ENCODE peak calls at places on chromosomes 2 and 18, in four cellular contexts. G is HepG2, I is GM12878, R is H1. O is an unnamed sample.
A peak's percentile ranks its signal among the peaks of the same experiment; 100 is the strongest.

GRCh38 chr2:102119255-102119654 is 23.3 kb upstream of the IL1R1 start:
- DNase-seq in G (no peak), I (no peak), R (no peak), O (no peak)

GRCh38 chr18:74963820-74964446 is 245.0 kb downstream of the PTGR3 start:
- DNase-seq in G (peak; percentile 48), I (no peak), R (no peak), O (peak; percentile 36)

GRCh38 chr2:129502781-129503180 is 476.7 kb upstream of the RAB6C start:
- DNase-seq in G (no peak), I (no peak), R (no peak), O (no peak)

GRCh38 chr18:52716926-52717325 is 376.9 kb downstream of the DCC start:
- DNase-seq in G (peak; percentile 27), I (no peak), R (no peak), O (peak; percentile 8)

GRCh38 chr2:86788881-86789686 is 1.6 kb downstream of the CD8A start:
- DNase-seq in G (no peak), I (no peak), R (peak; percentile 82), O (peak; percentile 36)

GRCh38 chr18:67646890-67647289 is 130.4 kb upstream of the DSEL start:
- DNase-seq in G (no peak), I (no peak), R (no peak), O (no peak)

GRCh38 chr2:193542762-193543161 is 1348.0 kb upstream of the TMEFF2 start:
- DNase-seq in G (no peak), I (no peak), R (no peak), O (no peak)

GRCh38 chr18:37385846-37386435 is 179.7 kb downstream of the CELF4 start:
- DNase-seq in G (peak; percentile 13), I (no peak), R (no peak), O (peak; percentile 52)

GRCh38 chr18:7256959-7257742 is 26.3 kb downstream of the LRRC30 start:
- DNase-seq in G (no peak), I (no peak), R (no peak), O (no peak)

GRCh38 chr2:212357606-212358005 is 181.0 kb downstream of the ERBB4 start:
- DNase-seq in G (peak; percentile 50), I (no peak), R (no peak), O (no peak)

GRCh38 chr2:68292108-68292710 is 27.5 kb downstream of the CNRIP1 start:
- DNase-seq in G (peak; percentile 45), I (no peak), R (no peak), O (peak; percentile 39)

GRCh38 chr2:37676274-37676673 is 4.8 kb upstream of the CDC42EP3 start:
- DNase-seq in G (no peak), I (no peak), R (no peak), O (no peak)

GRCh38 chr2:218393750-218394290 is 5.8 kb upstream of the CTDSP1 start:
- DNase-seq in G (no peak), I (no peak), R (no peak), O (peak; percentile 6)

GRCh38 chr2:27211241-27211942 is 449 bp upstream of the ATRAID start:
- DNase-seq in G (no peak), I (no peak), R (no peak), O (peak; percentile 74)

GRCh38 chr2:24017711-24018110 is 7.8 kb downstream of the MFSD2B start:
- DNase-seq in G (no peak), I (no peak), R (no peak), O (peak; percentile 41)

GRCh38 chr2:88729061-88729745 is 37.7 kb downstream of the RPIA start:
- DNase-seq in G (no peak), I (no peak), R (no peak), O (no peak)

GRCh38 chr18:79779021-79779699 is 18.6 kb upstream of the KCNG2 start:
- DNase-seq in G (no peak), I (no peak), R (peak; percentile 24), O (peak; percentile 34)

GRCh38 chr18:13378150-13378549 is 159.6 kb downstream of the LDLRAD4 start:
- DNase-seq in G (no peak), I (no peak), R (no peak), O (no peak)

GRCh38 chr2:237465515-237466227 is 21.4 kb upstream of the MLPH start:
- DNase-seq in G (no peak), I (no peak), R (no peak), O (no peak)

GRCh38 chr2:7655629-7656028 is 738.4 kb downstream of the RNF144A start:
- DNase-seq in G (no peak), I (no peak), R (no peak), O (no peak)

GRCh38 chr2:28709101-28709500 is 42.5 kb upstream of the PPP1CB start:
- DNase-seq in G (peak; percentile 53), I (no peak), R (no peak), O (no peak)

GRCh38 chr2:170432823-170433222 is 254.9 kb downstream of the MYO3B start:
- DNase-seq in G (no peak), I (no peak), R (no peak), O (no peak)

GRCh38 chr2:66766582-66766981 is 331.7 kb downstream of the MEIS1 start:
- DNase-seq in G (no peak), I (no peak), R (no peak), O (no peak)

GRCh38 chr18:12862467-12862866 is 21.6 kb downstream of the PTPN2 start:
- DNase-seq in G (no peak), I (no peak), R (peak; percentile 66), O (no peak)

GRCh38 chr18:24959100-24959499 is 392.9 kb downstream of the ZNF521 start:
- DNase-seq in G (no peak), I (no peak), R (no peak), O (peak; percentile 43)

GRCh38 chr2:162768646-162769045 is 69.9 kb downstream of the KCNH7 start:
- DNase-seq in G (no peak), I (no peak), R (no peak), O (no peak)

GRCh38 chr2:71863338-71863737 is 284.3 kb downstream of the CYP26B1 start:
- DNase-seq in G (no peak), I (no peak), R (no peak), O (no peak)

DNA sequence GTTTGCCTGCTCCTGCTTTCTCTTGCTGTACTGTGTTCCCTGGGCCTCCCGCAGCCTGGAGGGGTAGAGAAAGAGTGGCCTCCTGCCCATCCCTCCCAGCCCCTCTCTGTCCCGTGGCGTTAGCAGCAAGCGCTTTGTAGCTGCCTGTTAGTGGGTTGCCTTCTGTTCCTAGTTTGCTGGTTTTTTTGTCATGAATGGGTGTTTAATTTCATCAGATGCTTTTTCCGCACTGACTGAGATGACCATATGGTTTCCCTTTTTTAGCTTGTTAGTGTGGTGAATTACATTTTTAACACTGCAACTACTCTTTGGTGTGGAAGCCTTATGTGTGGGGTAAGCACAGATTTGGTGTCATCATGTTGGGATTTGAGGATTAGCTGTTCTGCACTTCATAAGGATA is 32.3 kb downstream of the ASAP2 start:
- DNase-seq in G (no peak), I (no peak), R (no peak), O (peak; percentile 68)
- TF ChIP-seq TCF12 in G (no peak), I (no peak), R (no peak), O (no peak)

DNA sequence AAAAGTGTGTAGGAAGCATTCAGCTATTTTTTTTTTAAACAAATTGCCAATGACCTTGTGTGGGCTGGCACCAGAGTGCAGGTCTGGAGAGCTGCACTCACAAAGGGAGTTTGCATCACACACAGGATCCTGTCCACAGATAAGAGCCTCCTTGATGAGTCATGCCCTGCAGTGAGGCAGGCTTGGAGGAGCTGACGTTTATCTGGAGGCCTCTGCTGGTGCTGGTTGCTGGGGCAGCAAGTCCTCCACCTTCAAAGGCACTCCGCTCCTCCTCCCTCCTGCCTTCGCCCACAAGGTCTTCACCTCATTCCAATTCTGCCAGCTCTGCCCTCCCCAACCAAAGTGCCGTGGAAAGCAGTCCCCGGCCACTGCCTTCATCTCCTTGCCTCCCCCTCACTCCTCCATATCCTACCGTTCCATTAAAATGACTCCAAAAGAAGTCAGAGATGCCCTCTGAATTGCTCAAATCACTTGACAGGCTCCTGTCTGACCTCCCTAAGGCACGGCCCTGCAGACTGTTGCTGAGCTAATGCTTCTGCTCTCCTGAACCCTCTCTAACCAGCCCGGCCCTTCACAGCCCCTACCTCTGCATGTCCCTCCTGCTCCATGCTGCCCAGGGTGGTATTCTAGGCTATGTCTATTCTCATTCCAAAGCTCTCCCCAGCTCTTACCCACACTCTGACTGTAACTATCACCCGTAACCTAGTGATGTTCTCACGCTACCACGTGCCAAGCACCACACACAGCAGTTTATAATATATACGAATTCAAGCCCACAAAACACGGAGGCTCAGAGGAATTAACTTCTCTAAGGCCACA is 30.9 kb downstream of the LONRF2 start:
- DNase-seq in G (peak; percentile 72), I (no peak), R (no peak), O (peak; percentile 67)
- TF ChIP-seq TCF12 in G (no peak), I (no peak), R (no peak), O (peak; percentile 93)

DNA sequence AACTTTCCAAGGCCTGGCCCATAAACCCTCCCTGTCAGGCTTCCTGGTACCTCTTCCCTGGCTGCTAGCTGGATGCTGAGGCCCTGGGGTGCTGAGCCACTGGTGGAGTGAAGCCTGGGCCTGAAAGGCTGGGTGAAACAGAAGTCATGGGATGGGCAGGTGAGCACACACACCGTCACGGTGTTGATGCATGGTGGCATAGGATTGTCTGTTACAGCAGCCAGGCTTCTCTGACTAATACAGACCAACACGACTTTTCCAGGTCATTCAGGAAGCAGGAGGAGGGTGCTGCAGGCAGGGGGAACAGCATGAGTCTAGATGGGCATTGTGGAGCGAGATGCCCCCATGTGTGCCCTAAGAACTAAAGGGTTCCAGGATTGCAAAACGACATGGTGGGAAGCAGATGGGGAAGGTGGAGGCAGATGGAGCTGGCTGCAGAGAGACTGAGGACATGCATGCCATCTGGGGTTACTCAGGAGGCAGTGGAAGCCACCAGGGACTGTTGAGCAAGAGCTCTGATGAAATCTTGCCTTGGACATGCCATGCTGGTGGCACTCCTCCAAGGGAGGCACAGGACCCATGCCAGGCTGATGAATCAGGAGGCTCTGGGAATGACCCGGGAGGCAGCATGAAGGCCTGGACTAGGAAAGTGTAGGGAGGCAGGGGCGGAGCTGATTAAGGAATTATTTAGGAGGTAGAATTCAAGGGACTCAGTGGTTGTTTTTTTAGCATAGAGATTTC is 480.9 kb downstream of the TSN start:
- DNase-seq in G (no peak), I (no peak), R (no peak), O (peak; percentile 15)
- TF ChIP-seq TCF12 in G (no peak), I (no peak), R (no peak), O (no peak)

DNA sequence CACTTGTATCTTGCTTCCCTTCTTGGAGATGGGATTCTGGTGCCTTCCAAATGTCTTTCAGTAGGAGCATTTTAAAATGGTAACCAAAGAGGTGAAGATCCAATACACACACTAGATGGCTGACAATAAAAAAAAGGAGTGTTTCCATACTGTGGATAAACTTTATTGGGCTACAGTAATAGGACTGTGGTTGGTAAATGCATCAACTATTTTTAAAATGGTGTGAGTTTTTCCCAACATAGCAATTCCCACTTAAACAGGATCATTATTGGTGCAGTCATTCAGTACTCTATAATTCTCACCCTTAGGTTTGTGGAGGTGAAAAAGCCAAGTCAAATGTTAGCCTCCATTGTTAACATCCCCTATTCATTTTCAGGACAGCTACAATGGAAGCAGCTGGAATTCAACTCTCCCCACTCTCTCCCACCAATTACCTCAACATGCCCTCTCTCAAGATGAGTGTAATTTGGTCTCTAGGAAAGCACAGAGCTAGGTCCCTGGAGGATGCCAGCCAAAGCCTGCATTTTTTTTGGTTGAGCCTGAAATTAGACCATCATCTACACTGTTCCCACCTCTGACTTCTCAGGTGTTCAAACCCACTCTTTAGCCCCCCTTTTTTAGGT is 273.3 kb downstream of the TCF4 start:
- DNase-seq in G (no peak), I (no peak), R (no peak), O (no peak)
- TF ChIP-seq TCF12 in G (no peak), I (no peak), R (no peak), O (no peak)